ENCODE peak calls at places on chromosomes 12 and 14, in nine cellular contexts. One of them, this sample, is unnamed.

GRCh38 chr12:34600592-34601462 is 578.5 kb downstream of the ALG10 start:
- DNase-seq in WTC11: no peak
- DNase-seq in ELR: no peak
- DNase-seq in lung: no peak
- DNase-seq in dermis microvascular lymphatic vessel endothelial cell: no peak
- DNase-seq in kidney glomerular epithelial cell: no peak
- DNase-seq in mucosa of descending colon: peak
- DNase-seq in GM06990: no peak
- DNase-seq in DMS 273 treated with DMSO at 0.1 percent for 48 hours: no peak
- DNase-seq in this sample: no peak

GRCh38 chr12:82047480-82047879 is 288.3 kb upstream of the PPFIA2 start:
- DNase-seq in WTC11: no peak
- DNase-seq in ELR: no peak
- DNase-seq in lung: no peak
- DNase-seq in dermis microvascular lymphatic vessel endothelial cell: no peak
- DNase-seq in kidney glomerular epithelial cell: no peak
- DNase-seq in mucosa of descending colon: no peak
- DNase-seq in GM06990: no peak
- DNase-seq in DMS 273 treated with DMSO at 0.1 percent for 48 hours: no peak
- DNase-seq in this sample: no peak

GRCh38 chr14:56555921-56556570 is 23.6 kb upstream of the TMEM260 start:
- DNase-seq in WTC11: no peak
- DNase-seq in ELR: peak
- DNase-seq in lung: no peak
- DNase-seq in dermis microvascular lymphatic vessel endothelial cell: peak
- DNase-seq in kidney glomerular epithelial cell: peak
- DNase-seq in mucosa of descending colon: no peak
- DNase-seq in GM06990: no peak
- DNase-seq in DMS 273 treated with DMSO at 0.1 percent for 48 hours: peak
- DNase-seq in this sample: peak

GRCh38 chr14:55301722-55302121 is 30.5 kb downstream of the FBXO34 start:
- DNase-seq in WTC11: no peak
- DNase-seq in ELR: peak
- DNase-seq in lung: no peak
- DNase-seq in dermis microvascular lymphatic vessel endothelial cell: peak
- DNase-seq in kidney glomerular epithelial cell: no peak
- DNase-seq in mucosa of descending colon: no peak
- DNase-seq in GM06990: no peak
- DNase-seq in DMS 273 treated with DMSO at 0.1 percent for 48 hours: no peak
- DNase-seq in this sample: peak

GRCh38 chr12:54222609-54223008 is 33.8 kb upstream of the SMUG1 start:
- DNase-seq in WTC11: no peak
- DNase-seq in ELR: peak
- DNase-seq in lung: no peak
- DNase-seq in dermis microvascular lymphatic vessel endothelial cell: no peak
- DNase-seq in kidney glomerular epithelial cell: peak
- DNase-seq in mucosa of descending colon: no peak
- DNase-seq in GM06990: no peak
- DNase-seq in DMS 273 treated with DMSO at 0.1 percent for 48 hours: no peak
- DNase-seq in this sample: peak

GRCh38 chr14:95832012-95832411 is 44.6 kb upstream of the TUNAR start:
- DNase-seq in WTC11: peak
- DNase-seq in ELR: no peak
- DNase-seq in lung: no peak
- DNase-seq in dermis microvascular lymphatic vessel endothelial cell: no peak
- DNase-seq in kidney glomerular epithelial cell: no peak
- DNase-seq in mucosa of descending colon: no peak
- DNase-seq in GM06990: no peak
- DNase-seq in DMS 273 treated with DMSO at 0.1 percent for 48 hours: no peak
- DNase-seq in this sample: no peak

GRCh38 chr12:88921890-88922532 is 341.7 kb upstream of the KITLG start:
- DNase-seq in WTC11: no peak
- DNase-seq in ELR: no peak
- DNase-seq in lung: no peak
- DNase-seq in dermis microvascular lymphatic vessel endothelial cell: no peak
- DNase-seq in kidney glomerular epithelial cell: no peak
- DNase-seq in mucosa of descending colon: no peak
- DNase-seq in GM06990: no peak
- DNase-seq in DMS 273 treated with DMSO at 0.1 percent for 48 hours: no peak
- DNase-seq in this sample: peak

GRCh38 chr12:80216890-80217559 is 117.7 kb downstream of the OTOGL start:
- DNase-seq in WTC11: no peak
- DNase-seq in ELR: no peak
- DNase-seq in lung: no peak
- DNase-seq in dermis microvascular lymphatic vessel endothelial cell: no peak
- DNase-seq in kidney glomerular epithelial cell: no peak
- DNase-seq in mucosa of descending colon: no peak
- DNase-seq in GM06990: peak
- DNase-seq in DMS 273 treated with DMSO at 0.1 percent for 48 hours: peak
- DNase-seq in this sample: peak

GRCh38 chr12:123089631-123090353 is 61.1 kb downstream of the PITPNM2 start:
- DNase-seq in WTC11: no peak
- DNase-seq in ELR: peak
- DNase-seq in lung: no peak
- DNase-seq in dermis microvascular lymphatic vessel endothelial cell: peak
- DNase-seq in kidney glomerular epithelial cell: peak
- DNase-seq in mucosa of descending colon: no peak
- DNase-seq in GM06990: no peak
- DNase-seq in DMS 273 treated with DMSO at 0.1 percent for 48 hours: no peak
- DNase-seq in this sample: peak

GRCh38 chr14:89129570-89129969 is 287.5 kb downstream of the FOXN3 start:
- DNase-seq in WTC11: no peak
- DNase-seq in ELR: no peak
- DNase-seq in lung: no peak
- DNase-seq in dermis microvascular lymphatic vessel endothelial cell: no peak
- DNase-seq in kidney glomerular epithelial cell: no peak
- DNase-seq in mucosa of descending colon: no peak
- DNase-seq in GM06990: no peak
- DNase-seq in DMS 273 treated with DMSO at 0.1 percent for 48 hours: no peak
- DNase-seq in this sample: no peak

GRCh38 chr12:90036641-90037040 is 328.0 kb upstream of the ATP2B1 start:
- DNase-seq in WTC11: no peak
- DNase-seq in ELR: peak
- DNase-seq in lung: no peak
- DNase-seq in dermis microvascular lymphatic vessel endothelial cell: no peak
- DNase-seq in kidney glomerular epithelial cell: no peak
- DNase-seq in mucosa of descending colon: no peak
- DNase-seq in GM06990: no peak
- DNase-seq in DMS 273 treated with DMSO at 0.1 percent for 48 hours: no peak
- DNase-seq in this sample: no peak

GRCh38 chr14:101033446-101034165 is 130.1 kb upstream of the RTL1 start:
- DNase-seq in WTC11: peak
- DNase-seq in ELR: no peak
- DNase-seq in lung: no peak
- DNase-seq in dermis microvascular lymphatic vessel endothelial cell: no peak
- DNase-seq in kidney glomerular epithelial cell: no peak
- DNase-seq in mucosa of descending colon: no peak
- DNase-seq in GM06990: no peak
- DNase-seq in DMS 273 treated with DMSO at 0.1 percent for 48 hours: no peak
- DNase-seq in this sample: no peak

GRCh38 chr12:131455581-131456110 is 255.2 kb upstream of the SFSWAP start:
- DNase-seq in WTC11: no peak
- DNase-seq in ELR: no peak
- DNase-seq in lung: no peak
- DNase-seq in dermis microvascular lymphatic vessel endothelial cell: no peak
- DNase-seq in kidney glomerular epithelial cell: no peak
- DNase-seq in mucosa of descending colon: no peak
- DNase-seq in GM06990: no peak
- DNase-seq in DMS 273 treated with DMSO at 0.1 percent for 48 hours: no peak
- DNase-seq in this sample: no peak